ENCODE peak calls at places on chromosomes 2 and 18, in five cellular contexts. One of them, this sample, is unnamed.

GRCh38 chr2:232146294-232146693 is 184.8 kb downstream of the DIS3L2 start:
- DNase-seq in mesendoderm: no peak
- DNase-seq in GM23248: peak
- DNase-seq in NT2/D1: no peak
- DNase-seq in endodermal cell: no peak
- DNase-seq in this sample: peak

GRCh38 chr2:119428488-119429224 is 3.0 kb upstream of the TMEM37 start:
- DNase-seq in mesendoderm: no peak
- DNase-seq in endodermal cell: no peak
- DNase-seq in NT2/D1: no peak
- DNase-seq in GM23248: no peak
- DNase-seq in this sample: no peak

GRCh38 chr2:75053484-75054112 is 95.2 kb downstream of the POLE4 start:
- DNase-seq in GM23248: peak
- DNase-seq in NT2/D1: peak
- DNase-seq in endodermal cell: peak
- DNase-seq in mesendoderm: peak
- DNase-seq in this sample: peak

GRCh38 chr18:59012815-59013677 is 126.6 kb upstream of the SEC11C start:
- DNase-seq in endodermal cell: no peak
- DNase-seq in GM23248: no peak
- DNase-seq in mesendoderm: no peak
- DNase-seq in NT2/D1: no peak
- DNase-seq in this sample: no peak

GRCh38 chr2:238703436-238703835 is 144.4 kb upstream of the TWIST2 start:
- DNase-seq in endodermal cell: peak
- DNase-seq in GM23248: no peak
- DNase-seq in NT2/D1: no peak
- DNase-seq in mesendoderm: no peak
- DNase-seq in this sample: no peak

GRCh38 chr18:49814147-49814499 is 790 bp upstream of the ACAA2 start:
- DNase-seq in endodermal cell: no peak
- DNase-seq in GM23248: peak
- DNase-seq in NT2/D1: peak
- DNase-seq in mesendoderm: peak
- DNase-seq in this sample: peak

GRCh38 chr18:34643982-34644381 is 66.1 kb upstream of the DTNA start:
- DNase-seq in NT2/D1: no peak
- DNase-seq in endodermal cell: no peak
- DNase-seq in mesendoderm: no peak
- DNase-seq in GM23248: peak
- DNase-seq in this sample: no peak

GRCh38 chr2:20451761-20452499 is 5.1 kb downstream of the RHOB start:
- DNase-seq in NT2/D1: no peak
- DNase-seq in mesendoderm: peak
- DNase-seq in endodermal cell: no peak
- DNase-seq in GM23248: no peak
- DNase-seq in this sample: no peak

GRCh38 chr2:88099798-88100488 is 27.9 kb downstream of the FABP1 start:
- DNase-seq in NT2/D1: peak
- DNase-seq in mesendoderm: peak
- DNase-seq in endodermal cell: peak
- DNase-seq in GM23248: peak
- DNase-seq in this sample: peak

GRCh38 chr2:76711490-76711889 is 810.7 kb downstream of the LRRTM4 start:
- DNase-seq in endodermal cell: peak
- DNase-seq in mesendoderm: peak
- DNase-seq in NT2/D1: no peak
- DNase-seq in GM23248: no peak
- DNase-seq in this sample: no peak

GRCh38 chr2:161166538-161167409 is 6.5 kb downstream of the TANK start:
- DNase-seq in NT2/D1: no peak
- DNase-seq in endodermal cell: no peak
- DNase-seq in GM23248: no peak
- DNase-seq in mesendoderm: no peak
- DNase-seq in this sample: peak

GRCh38 chr2:73053316-73054114 is 18.0 kb downstream of the SFXN5 start:
- DNase-seq in GM23248: peak
- DNase-seq in mesendoderm: no peak
- DNase-seq in endodermal cell: no peak
- DNase-seq in NT2/D1: no peak
- DNase-seq in this sample: no peak

GRCh38 chr2:241268716-241269445 is 46.6 kb downstream of the HDLBP start:
- DNase-seq in NT2/D1: no peak
- DNase-seq in endodermal cell: no peak
- DNase-seq in mesendoderm: peak
- DNase-seq in GM23248: peak
- DNase-seq in this sample: peak

GRCh38 chr2:214853906-214854305 is 44.4 kb upstream of the BARD1 start:
- DNase-seq in endodermal cell: no peak
- DNase-seq in mesendoderm: no peak
- DNase-seq in GM23248: no peak
- DNase-seq in NT2/D1: no peak
- DNase-seq in this sample: no peak

GRCh38 chr2:10079192-10079930 is 850 bp downstream of the CYS1 start:
- DNase-seq in mesendoderm: peak
- DNase-seq in NT2/D1: no peak
- DNase-seq in GM23248: peak
- DNase-seq in endodermal cell: peak
- DNase-seq in this sample: peak

GRCh38 chr2:46169452-46169851 is 127.8 kb upstream of the EPAS1 start:
- DNase-seq in mesendoderm: no peak
- DNase-seq in NT2/D1: no peak
- DNase-seq in endodermal cell: no peak
- DNase-seq in GM23248: no peak
- DNase-seq in this sample: no peak
- H3K9ac ChIP-seq in mesendoderm: no peak
- H3K9ac ChIP-seq in NT2/D1: no peak
- H3K9ac ChIP-seq in endodermal cell: no peak
- H3K9ac ChIP-seq in GM23248: no peak
- H3K9ac ChIP-seq in this sample: no peak

GRCh38 chr18:25351773-25352628 is at the start of gene ZNF521:
- DNase-seq in mesendoderm: peak
- DNase-seq in endodermal cell: peak
- DNase-seq in NT2/D1: peak
- DNase-seq in GM23248: peak
- DNase-seq in this sample: peak
- H3K9ac ChIP-seq in mesendoderm: peak
- H3K9ac ChIP-seq in endodermal cell: peak
- H3K9ac ChIP-seq in NT2/D1: no peak
- H3K9ac ChIP-seq in GM23248: peak
- H3K9ac ChIP-seq in this sample: no peak

GRCh38 chr2:219448099-219448775 is 13.6 kb downstream of the SPEG start:
- DNase-seq in GM23248: no peak
- DNase-seq in endodermal cell: peak
- DNase-seq in NT2/D1: no peak
- DNase-seq in mesendoderm: peak
- DNase-seq in this sample: no peak
- H3K9ac ChIP-seq in GM23248: no peak
- H3K9ac ChIP-seq in endodermal cell: no peak
- H3K9ac ChIP-seq in NT2/D1: no peak
- H3K9ac ChIP-seq in mesendoderm: peak
- H3K9ac ChIP-seq in this sample: no peak

DNA sequence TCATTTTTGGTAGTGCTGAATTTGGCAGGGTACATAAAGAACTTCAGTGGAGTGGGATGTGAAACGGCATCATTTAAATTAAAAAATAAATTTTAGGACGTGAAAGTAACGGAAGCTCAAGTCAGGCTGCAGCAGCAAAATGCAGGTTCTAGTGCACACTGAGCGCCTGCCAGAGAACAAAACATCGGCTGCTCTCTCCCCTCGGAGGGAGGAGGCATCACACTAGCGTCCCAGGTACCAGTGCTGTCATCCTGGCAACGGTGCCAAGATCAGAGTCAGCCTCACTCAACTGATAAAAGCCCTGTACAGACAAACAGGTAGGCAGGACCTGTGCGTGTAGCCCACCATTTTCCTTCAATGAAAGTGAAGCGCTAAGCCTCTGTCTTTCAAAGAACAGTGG is 261.5 kb downstream of the PTGR3 start:
- DNase-seq in NT2/D1: no peak
- DNase-seq in GM23248: no peak
- DNase-seq in endodermal cell: peak
- DNase-seq in mesendoderm: no peak
- DNase-seq in this sample: no peak
- H3K9ac ChIP-seq in NT2/D1: no peak
- H3K9ac ChIP-seq in GM23248: no peak
- H3K9ac ChIP-seq in endodermal cell: no peak
- H3K9ac ChIP-seq in mesendoderm: no peak
- H3K9ac ChIP-seq in this sample: no peak

DNA sequence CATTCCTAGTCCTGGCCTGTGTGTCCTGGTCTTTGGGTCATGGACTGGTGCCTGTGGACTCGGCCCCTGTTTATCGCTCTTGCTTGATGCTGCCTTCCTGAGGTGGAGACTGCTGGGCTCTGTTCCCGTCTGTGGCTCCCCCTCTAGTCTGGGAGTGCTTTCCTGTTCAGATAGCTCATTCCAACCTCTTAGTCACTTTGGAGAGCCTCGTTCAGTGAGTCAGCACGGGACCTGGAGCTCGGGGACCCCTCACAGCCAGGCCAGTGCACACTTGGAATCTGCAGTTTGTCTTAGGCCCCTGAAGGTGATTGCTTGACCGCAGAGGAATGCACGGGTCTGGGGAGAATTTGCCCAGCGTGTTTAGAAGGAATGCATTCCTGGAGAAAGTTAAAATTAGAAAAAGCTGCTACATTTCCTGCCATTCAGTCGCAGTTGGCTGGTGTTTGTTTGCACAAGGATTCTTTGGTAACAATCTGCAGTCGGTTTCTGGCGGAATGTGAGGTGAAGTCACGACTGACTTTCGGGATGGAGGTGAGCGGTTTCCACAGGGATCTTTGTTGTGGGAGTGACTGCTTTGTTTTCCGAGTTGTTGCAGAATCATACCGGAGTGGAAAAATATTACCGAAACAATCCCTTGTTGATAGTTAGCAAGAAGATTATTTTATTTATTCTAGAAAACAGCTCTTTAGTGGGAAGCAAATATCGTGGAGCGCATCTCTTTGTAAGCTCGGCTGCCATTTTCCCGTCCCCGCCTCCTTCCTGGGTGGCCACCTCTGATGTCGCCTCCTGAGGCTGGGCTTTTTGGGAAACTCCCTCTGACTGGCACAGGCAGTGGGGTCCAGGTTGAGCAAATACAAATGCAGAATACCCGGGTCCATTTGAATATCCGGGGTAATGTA is 29.6 kb downstream of the SH3BP4 start:
- DNase-seq in NT2/D1: peak
- DNase-seq in endodermal cell: peak
- DNase-seq in mesendoderm: peak
- DNase-seq in GM23248: peak
- DNase-seq in this sample: peak
- H3K9ac ChIP-seq in NT2/D1: peak
- H3K9ac ChIP-seq in endodermal cell: peak
- H3K9ac ChIP-seq in mesendoderm: peak
- H3K9ac ChIP-seq in GM23248: peak
- H3K9ac ChIP-seq in this sample: peak

GRCh38 chr2:145158051-145158586 is 638.2 kb upstream of the ZEB2 start:
- DNase-seq in GM23248: peak
- DNase-seq in mesendoderm: peak
- DNase-seq in NT2/D1: no peak
- DNase-seq in endodermal cell: no peak
- DNase-seq in this sample: peak
- H3K9ac ChIP-seq in GM23248: no peak
- H3K9ac ChIP-seq in mesendoderm: no peak
- H3K9ac ChIP-seq in NT2/D1: no peak
- H3K9ac ChIP-seq in endodermal cell: no peak
- H3K9ac ChIP-seq in this sample: no peak

GRCh38 chr2:194985258-194985657 is 671.8 kb upstream of the SLC39A10 start:
- DNase-seq in endodermal cell: no peak
- DNase-seq in NT2/D1: no peak
- DNase-seq in GM23248: no peak
- DNase-seq in mesendoderm: no peak
- DNase-seq in this sample: no peak
- H3K9ac ChIP-seq in endodermal cell: no peak
- H3K9ac ChIP-seq in NT2/D1: no peak
- H3K9ac ChIP-seq in GM23248: no peak
- H3K9ac ChIP-seq in mesendoderm: no peak
- H3K9ac ChIP-seq in this sample: no peak

GRCh38 chr2:45650851-45651414 is 542 bp upstream of the PRKCE start:
- DNase-seq in NT2/D1: peak
- DNase-seq in GM23248: peak
- DNase-seq in endodermal cell: peak
- DNase-seq in mesendoderm: peak
- DNase-seq in this sample: peak
- H3K9ac ChIP-seq in NT2/D1: peak
- H3K9ac ChIP-seq in GM23248: peak
- H3K9ac ChIP-seq in endodermal cell: no peak
- H3K9ac ChIP-seq in mesendoderm: peak
- H3K9ac ChIP-seq in this sample: peak

This sample was measured in PC-3.